ENCODE peak calls at places on chromosomes 1 and 21, in nine cellular contexts. One of them, this sample, is unnamed.

GRCh38 chr1:243483084-243483845 is 227.4 kb downstream of the SDCCAG8 start:
- DNase-seq in epithelial cell of prostate: no peak
- DNase-seq in heart right ventricle: no peak
- DNase-seq in left ventricle myocardium inferior: no peak
- DNase-seq in breast epithelium: no peak
- DNase-seq in lower lobe of right lung: no peak
- DNase-seq in neural progenitor cell: peak; percentile 57
- DNase-seq in CD8-positive, alpha-beta memory T cell: no peak
- DNase-seq in psoas muscle: no peak
- DNase-seq in this sample: no peak

GRCh38 chr1:36824390-36824861 is 209.9 kb downstream of the GRIK3 start:
- DNase-seq in epithelial cell of prostate: no peak
- DNase-seq in heart right ventricle: no peak
- DNase-seq in left ventricle myocardium inferior: no peak
- DNase-seq in breast epithelium: no peak
- DNase-seq in lower lobe of right lung: no peak
- DNase-seq in neural progenitor cell: peak; percentile 59
- DNase-seq in CD8-positive, alpha-beta memory T cell: no peak
- DNase-seq in psoas muscle: no peak
- DNase-seq in this sample: no peak

GRCh38 chr1:202234331-202235002 is 40.9 kb downstream of the LGR6 start:
- DNase-seq in epithelial cell of prostate: no peak
- DNase-seq in heart right ventricle: no peak
- DNase-seq in left ventricle myocardium inferior: no peak
- DNase-seq in breast epithelium: no peak
- DNase-seq in lower lobe of right lung: no peak
- DNase-seq in neural progenitor cell: no peak
- DNase-seq in CD8-positive, alpha-beta memory T cell: no peak
- DNase-seq in psoas muscle: no peak
- DNase-seq in this sample: no peak

GRCh38 chr1:62433861-62434611 is 2.8 kb upstream of the USP1 start:
- DNase-seq in epithelial cell of prostate: no peak
- DNase-seq in heart right ventricle: no peak
- DNase-seq in left ventricle myocardium inferior: no peak
- DNase-seq in breast epithelium: no peak
- DNase-seq in lower lobe of right lung: no peak
- DNase-seq in neural progenitor cell: no peak
- DNase-seq in CD8-positive, alpha-beta memory T cell: no peak
- DNase-seq in psoas muscle: no peak
- DNase-seq in this sample: no peak

GRCh38 chr1:26696645-26697440 is 1.0 kb downstream of the ARID1A start:
- DNase-seq in epithelial cell of prostate: no peak
- DNase-seq in heart right ventricle: peak; percentile 45
- DNase-seq in left ventricle myocardium inferior: peak; percentile 39
- DNase-seq in breast epithelium: no peak
- DNase-seq in lower lobe of right lung: peak; percentile 74
- DNase-seq in neural progenitor cell: peak; percentile 61
- DNase-seq in CD8-positive, alpha-beta memory T cell: peak; percentile 77
- DNase-seq in psoas muscle: peak; percentile 70
- DNase-seq in this sample: peak; percentile 49

GRCh38 chr21:42665026-42665425 is 11.6 kb downstream of the PDE9A start:
- DNase-seq in epithelial cell of prostate: no peak
- DNase-seq in heart right ventricle: no peak
- DNase-seq in left ventricle myocardium inferior: no peak
- DNase-seq in breast epithelium: no peak
- DNase-seq in lower lobe of right lung: no peak
- DNase-seq in neural progenitor cell: no peak
- DNase-seq in CD8-positive, alpha-beta memory T cell: no peak
- DNase-seq in psoas muscle: no peak
- DNase-seq in this sample: no peak

GRCh38 chr1:115980998-115981993 is 5.0 kb downstream of the SLC22A15 start:
- DNase-seq in epithelial cell of prostate: no peak
- DNase-seq in heart right ventricle: no peak
- DNase-seq in left ventricle myocardium inferior: no peak
- DNase-seq in breast epithelium: no peak
- DNase-seq in lower lobe of right lung: no peak
- DNase-seq in neural progenitor cell: peak; percentile 77
- DNase-seq in CD8-positive, alpha-beta memory T cell: peak; percentile 5
- DNase-seq in psoas muscle: no peak
- DNase-seq in this sample: no peak

GRCh38 chr1:150321826-150322166 is 463 bp downstream of the PRPF3 start:
- DNase-seq in epithelial cell of prostate: no peak
- DNase-seq in heart right ventricle: no peak
- DNase-seq in left ventricle myocardium inferior: no peak
- DNase-seq in breast epithelium: no peak
- DNase-seq in lower lobe of right lung: no peak
- DNase-seq in neural progenitor cell: no peak
- DNase-seq in CD8-positive, alpha-beta memory T cell: peak; percentile 6
- DNase-seq in psoas muscle: no peak
- DNase-seq in this sample: no peak

GRCh38 chr1:15207031-15207828 is 39.8 kb upstream of the FHAD1 start:
- DNase-seq in epithelial cell of prostate: no peak
- DNase-seq in heart right ventricle: no peak
- DNase-seq in left ventricle myocardium inferior: no peak
- DNase-seq in breast epithelium: peak; percentile 41
- DNase-seq in lower lobe of right lung: no peak
- DNase-seq in neural progenitor cell: peak; percentile 41
- DNase-seq in CD8-positive, alpha-beta memory T cell: no peak
- DNase-seq in psoas muscle: peak; percentile 28
- DNase-seq in this sample: no peak

GRCh38 chr1:14514760-14515159 is 83.7 kb upstream of the KAZN start:
- DNase-seq in epithelial cell of prostate: no peak
- DNase-seq in heart right ventricle: no peak
- DNase-seq in left ventricle myocardium inferior: no peak
- DNase-seq in breast epithelium: no peak
- DNase-seq in lower lobe of right lung: no peak
- DNase-seq in neural progenitor cell: no peak
- DNase-seq in CD8-positive, alpha-beta memory T cell: no peak
- DNase-seq in psoas muscle: no peak
- DNase-seq in this sample: no peak

GRCh38 chr1:14697371-14697770 is 98.9 kb downstream of the KAZN start:
- DNase-seq in epithelial cell of prostate: no peak
- DNase-seq in heart right ventricle: no peak
- DNase-seq in left ventricle myocardium inferior: no peak
- DNase-seq in breast epithelium: no peak
- DNase-seq in lower lobe of right lung: no peak
- DNase-seq in neural progenitor cell: no peak
- DNase-seq in CD8-positive, alpha-beta memory T cell: no peak
- DNase-seq in psoas muscle: no peak
- DNase-seq in this sample: no peak

GRCh38 chr1:222594789-222595188 is 5.1 kb upstream of the TAF1A start:
- DNase-seq in epithelial cell of prostate: no peak
- DNase-seq in heart right ventricle: no peak
- DNase-seq in left ventricle myocardium inferior: no peak
- DNase-seq in breast epithelium: no peak
- DNase-seq in lower lobe of right lung: no peak
- DNase-seq in neural progenitor cell: no peak
- DNase-seq in CD8-positive, alpha-beta memory T cell: no peak
- DNase-seq in psoas muscle: no peak
- DNase-seq in this sample: no peak

GRCh38 chr1:222601233-222601632 is 11.5 kb upstream of the TAF1A start:
- DNase-seq in epithelial cell of prostate: no peak
- DNase-seq in heart right ventricle: no peak
- DNase-seq in left ventricle myocardium inferior: no peak
- DNase-seq in breast epithelium: no peak
- DNase-seq in lower lobe of right lung: no peak
- DNase-seq in neural progenitor cell: no peak
- DNase-seq in CD8-positive, alpha-beta memory T cell: no peak
- DNase-seq in psoas muscle: no peak
- DNase-seq in this sample: no peak

GRCh38 chr1:222596696-222597095 is 7.0 kb upstream of the TAF1A start:
- DNase-seq in epithelial cell of prostate: no peak
- DNase-seq in heart right ventricle: no peak
- DNase-seq in left ventricle myocardium inferior: no peak
- DNase-seq in breast epithelium: no peak
- DNase-seq in lower lobe of right lung: no peak
- DNase-seq in neural progenitor cell: no peak
- DNase-seq in CD8-positive, alpha-beta memory T cell: no peak
- DNase-seq in psoas muscle: no peak
- DNase-seq in this sample: no peak

DNA sequence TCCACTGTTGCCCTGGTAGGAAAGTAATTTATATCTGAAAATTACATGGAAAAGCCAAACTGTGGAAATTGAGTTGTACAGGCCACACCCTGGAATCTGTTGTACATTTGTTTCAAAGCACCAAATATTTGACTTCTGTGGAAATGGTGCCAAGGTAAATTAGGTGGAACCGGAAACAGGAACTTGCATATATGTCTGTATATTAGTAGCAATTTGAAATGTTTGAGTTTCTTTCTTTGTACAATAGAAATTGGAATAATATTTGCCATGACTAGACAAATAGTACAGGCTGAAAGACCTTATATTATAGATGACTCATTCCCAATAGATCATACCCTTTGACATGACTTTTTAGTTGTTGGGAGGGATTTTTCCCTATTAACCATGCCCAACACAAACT is 10.5 kb upstream of the TAF1A start:
- DNase-seq in epithelial cell of prostate: no peak
- DNase-seq in heart right ventricle: no peak
- DNase-seq in left ventricle myocardium inferior: no peak
- DNase-seq in breast epithelium: no peak
- DNase-seq in lower lobe of right lung: no peak
- DNase-seq in neural progenitor cell: no peak
- DNase-seq in CD8-positive, alpha-beta memory T cell: no peak
- DNase-seq in psoas muscle: no peak
- DNase-seq in this sample: no peak
- H3K27ac ChIP-seq in epithelial cell of prostate: peak overlapping the region; percentile 42
- H3K27ac ChIP-seq in heart right ventricle: no peak overlapping the region
- H3K27ac ChIP-seq in left ventricle myocardium inferior: no peak overlapping the region
- H3K27ac ChIP-seq in breast epithelium: no peak overlapping the region
- H3K27ac ChIP-seq in lower lobe of right lung: no peak overlapping the region
- H3K27ac ChIP-seq in neural progenitor cell: no peak overlapping the region
- H3K27ac ChIP-seq in CD8-positive, alpha-beta memory T cell: no peak overlapping the region
- H3K27ac ChIP-seq in psoas muscle: no peak overlapping the region
- H3K27ac ChIP-seq in this sample: no peak overlapping the region

GRCh38 chr1:81799939-81800740 is 594 bp upstream of the ADGRL2 start:
- DNase-seq in epithelial cell of prostate: no peak
- DNase-seq in heart right ventricle: peak; percentile 38
- DNase-seq in left ventricle myocardium inferior: peak; percentile 50
- DNase-seq in breast epithelium: no peak
- DNase-seq in lower lobe of right lung: peak; percentile 41
- DNase-seq in neural progenitor cell: peak; percentile 94
- DNase-seq in CD8-positive, alpha-beta memory T cell: no peak
- DNase-seq in psoas muscle: peak; percentile 71
- DNase-seq in this sample: peak; percentile 73
- H3K27ac ChIP-seq in epithelial cell of prostate: peak overlapping the region; percentile 79
- H3K27ac ChIP-seq in heart right ventricle: peak overlapping the region; percentile 93
- H3K27ac ChIP-seq in left ventricle myocardium inferior: peak overlapping the region; percentile 99
- H3K27ac ChIP-seq in breast epithelium: peak overlapping the region; percentile 96
- H3K27ac ChIP-seq in lower lobe of right lung: peak overlapping the region; percentile 91
- H3K27ac ChIP-seq in neural progenitor cell: peak overlapping the region; percentile 97
- H3K27ac ChIP-seq in CD8-positive, alpha-beta memory T cell: no peak overlapping the region
- H3K27ac ChIP-seq in psoas muscle: peak overlapping the region; percentile 80
- H3K27ac ChIP-seq in this sample: peak overlapping the region; percentile 96

GRCh38 chr1:41380979-41381690 is 19.9 kb downstream of the FOXO6 start:
- DNase-seq in epithelial cell of prostate: no peak
- DNase-seq in heart right ventricle: peak; percentile 66
- DNase-seq in left ventricle myocardium inferior: peak; percentile 61
- DNase-seq in breast epithelium: no peak
- DNase-seq in lower lobe of right lung: no peak
- DNase-seq in neural progenitor cell: peak; percentile 57
- DNase-seq in CD8-positive, alpha-beta memory T cell: no peak
- DNase-seq in psoas muscle: peak; percentile 81
- DNase-seq in this sample: peak; percentile 50
- H3K27ac ChIP-seq in epithelial cell of prostate: no peak overlapping the region
- H3K27ac ChIP-seq in heart right ventricle: peak overlapping the region; percentile 73
- H3K27ac ChIP-seq in left ventricle myocardium inferior: peak overlapping the region; percentile 89
- H3K27ac ChIP-seq in breast epithelium: peak overlapping the region; percentile 94
- H3K27ac ChIP-seq in lower lobe of right lung: peak overlapping the region; percentile 89
- H3K27ac ChIP-seq in neural progenitor cell: no peak overlapping the region
- H3K27ac ChIP-seq in CD8-positive, alpha-beta memory T cell: no peak overlapping the region
- H3K27ac ChIP-seq in psoas muscle: peak overlapping the region; percentile 49
- H3K27ac ChIP-seq in this sample: peak overlapping the region; percentile 96

DNA sequence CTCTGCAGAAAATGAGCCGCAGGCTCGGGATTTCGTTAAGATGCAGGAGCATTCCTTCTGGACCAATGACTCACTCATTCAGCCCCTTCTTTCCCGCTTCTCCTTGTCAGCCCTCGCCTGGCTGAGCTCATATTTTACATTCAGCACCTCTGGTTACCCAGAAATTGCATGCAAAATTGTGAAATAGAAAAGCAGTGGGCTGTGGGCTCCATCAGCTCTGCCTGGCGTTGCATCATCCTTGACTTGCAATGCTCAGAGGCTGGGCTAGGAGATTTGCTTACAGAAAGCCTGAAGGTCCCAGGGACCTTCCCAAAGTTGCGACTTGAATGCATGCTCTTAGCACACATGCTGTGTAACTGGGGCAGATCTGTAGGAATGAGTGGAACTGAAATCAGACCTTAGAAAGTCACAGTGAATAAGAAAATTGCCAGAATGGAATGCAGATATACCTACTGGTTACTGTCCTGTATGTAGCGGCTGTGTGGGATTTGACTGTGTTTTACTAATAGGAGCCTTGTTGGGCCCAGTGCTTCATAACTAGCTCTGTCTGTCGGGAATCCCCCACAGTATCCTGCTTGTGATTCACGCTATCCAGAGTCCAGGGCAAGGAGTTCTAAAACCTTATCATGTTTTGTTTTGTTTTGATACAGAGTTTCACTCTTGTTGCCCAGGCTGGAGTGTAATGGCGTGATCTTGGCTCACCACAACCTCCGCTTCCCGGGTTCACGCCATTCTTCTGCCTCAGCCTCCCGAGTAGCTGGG is 444.8 kb downstream of the KIF26B start:
- DNase-seq in epithelial cell of prostate: no peak
- DNase-seq in heart right ventricle: peak; percentile 22
- DNase-seq in left ventricle myocardium inferior: no peak
- DNase-seq in breast epithelium: no peak
- DNase-seq in lower lobe of right lung: no peak
- DNase-seq in neural progenitor cell: no peak
- DNase-seq in CD8-positive, alpha-beta memory T cell: no peak
- DNase-seq in psoas muscle: peak; percentile 68
- DNase-seq in this sample: peak; percentile 53
- H3K27ac ChIP-seq in epithelial cell of prostate: no peak overlapping the region
- H3K27ac ChIP-seq in heart right ventricle: peak overlapping the region; percentile 71
- H3K27ac ChIP-seq in left ventricle myocardium inferior: peak overlapping the region; percentile 58
- H3K27ac ChIP-seq in breast epithelium: no peak overlapping the region
- H3K27ac ChIP-seq in lower lobe of right lung: no peak overlapping the region
- H3K27ac ChIP-seq in neural progenitor cell: no peak overlapping the region
- H3K27ac ChIP-seq in CD8-positive, alpha-beta memory T cell: no peak overlapping the region
- H3K27ac ChIP-seq in psoas muscle: no peak overlapping the region
- H3K27ac ChIP-seq in this sample: no peak overlapping the region

GRCh38 chr1:58515794-58516401 is 30.6 kb downstream of the OMA1 start:
- DNase-seq in epithelial cell of prostate: peak; percentile 20
- DNase-seq in heart right ventricle: no peak
- DNase-seq in left ventricle myocardium inferior: no peak
- DNase-seq in breast epithelium: no peak
- DNase-seq in lower lobe of right lung: no peak
- DNase-seq in neural progenitor cell: peak; percentile 90
- DNase-seq in CD8-positive, alpha-beta memory T cell: peak; percentile 45
- DNase-seq in psoas muscle: peak; percentile 29
- DNase-seq in this sample: peak; percentile 48
- H3K27ac ChIP-seq in epithelial cell of prostate: no peak overlapping the region
- H3K27ac ChIP-seq in heart right ventricle: peak overlapping the region; percentile 24
- H3K27ac ChIP-seq in left ventricle myocardium inferior: no peak overlapping the region
- H3K27ac ChIP-seq in breast epithelium: no peak overlapping the region
- H3K27ac ChIP-seq in lower lobe of right lung: no peak overlapping the region
- H3K27ac ChIP-seq in neural progenitor cell: no peak overlapping the region
- H3K27ac ChIP-seq in CD8-positive, alpha-beta memory T cell: no peak overlapping the region
- H3K27ac ChIP-seq in psoas muscle: peak overlapping the region; percentile 13
- H3K27ac ChIP-seq in this sample: no peak overlapping the region

GRCh38 chr21:28215214-28215954 is 777.3 kb downstream of the LTN1 start:
- DNase-seq in epithelial cell of prostate: peak; percentile 54
- DNase-seq in heart right ventricle: no peak
- DNase-seq in left ventricle myocardium inferior: no peak
- DNase-seq in breast epithelium: no peak
- DNase-seq in lower lobe of right lung: no peak
- DNase-seq in neural progenitor cell: no peak
- DNase-seq in CD8-positive, alpha-beta memory T cell: no peak
- DNase-seq in psoas muscle: no peak
- DNase-seq in this sample: no peak
- H3K27ac ChIP-seq in epithelial cell of prostate: peak overlapping the region; percentile 20
- H3K27ac ChIP-seq in heart right ventricle: peak overlapping the region; percentile 56
- H3K27ac ChIP-seq in left ventricle myocardium inferior: peak overlapping the region; percentile 73
- H3K27ac ChIP-seq in breast epithelium: no peak overlapping the region
- H3K27ac ChIP-seq in lower lobe of right lung: no peak overlapping the region
- H3K27ac ChIP-seq in neural progenitor cell: no peak overlapping the region
- H3K27ac ChIP-seq in CD8-positive, alpha-beta memory T cell: no peak overlapping the region
- H3K27ac ChIP-seq in psoas muscle: peak overlapping the region; percentile 67
- H3K27ac ChIP-seq in this sample: no peak overlapping the region